ENCODE peak calls at places on chromosomes 1 and 21, in ten cellular contexts. L is colonic mucosa; R is right atrium auricular region; X is body of pancreas; Y is CD8-positive, alpha-beta memory T cell; G is HepG2; Q is aorta; D is lung; H is esophagus squamous epithelium; N is IMR-90. V is an unnamed sample.

GRCh38 chr1:172670316-172670715 is 11.4 kb downstream of the FASLG start:
- DNase-seq in Q (no peak), N (no peak), H (no peak), L (no peak), X (no peak), R (no peak), G (no peak), D (no peak), Y (no peak), V (no peak)

GRCh38 chr1:21536223-21536622 is 27.0 kb downstream of the ALPL start:
- DNase-seq in Q (no peak), R (peak; percentile 72), X (no peak), D (no peak), Y (no peak), G (no peak), N (peak; percentile 15), H (no peak), L (no peak), V (no peak)

GRCh38 chr1:44681905-44682900 is 7.7 kb downstream of the ARMH1 start:
- DNase-seq in D (no peak), G (peak; percentile 89), Q (no peak), H (no peak), X (no peak), N (no peak), L (no peak), Y (no peak), R (no peak), V (no peak)

GRCh38 chr21:34885636-34886553 is 163.2 kb downstream of the RUNX1 start:
- DNase-seq in D (no peak), L (peak; percentile 80), H (no peak), R (no peak), G (peak; percentile 55), X (no peak), N (no peak), Y (peak; percentile 34), Q (no peak), V (peak; percentile 47)

GRCh38 chr1:103275725-103276124 is 167.4 kb upstream of the COL11A1 start:
- DNase-seq in Q (no peak), Y (no peak), L (no peak), X (no peak), H (no peak), N (no peak), G (no peak), R (no peak), D (no peak), V (no peak)

GRCh38 chr1:234698624-234699023 is 88.6 kb upstream of the IRF2BP2 start:
- DNase-seq in L (no peak), R (no peak), D (no peak), X (no peak), N (no peak), Y (no peak), Q (no peak), H (no peak), G (no peak), V (no peak)

GRCh38 chr1:151069103-151069486 is 1.5 kb upstream of the GABPB2 start:
- DNase-seq in Y (no peak), N (no peak), Q (no peak), L (no peak), G (no peak), H (no peak), R (no peak), X (no peak), D (no peak), V (no peak)

GRCh38 chr1:193417945-193418744 is 231.7 kb upstream of the B3GALT2 start:
- DNase-seq in R (no peak), X (no peak), H (no peak), G (no peak), Q (no peak), D (no peak), Y (peak; percentile 46), L (no peak), N (peak; percentile 58), V (no peak)

GRCh38 chr1:197884173-197884572 is 18.3 kb upstream of the C1orf53 start:
- DNase-seq in R (no peak), Y (no peak), N (no peak), D (no peak), H (no peak), L (peak; percentile 57), G (peak; percentile 88), Q (no peak), X (peak; percentile 42), V (no peak)

GRCh38 chr1:98210064-98210463 is 289.2 kb upstream of the DPYD start:
- DNase-seq in Y (no peak), X (no peak), L (no peak), N (peak; percentile 96), Q (no peak), R (no peak), D (no peak), H (no peak), G (peak; percentile 13), V (no peak)

GRCh38 chr1:183025782-183026774 is 2.9 kb downstream of the LAMC1 start:
- DNase-seq in X (no peak), R (no peak), Y (no peak), L (no peak), G (peak; percentile 41), D (no peak), H (no peak), Q (no peak), N (peak; percentile 56), V (no peak)

GRCh38 chr1:194466706-194467105 is 1280.3 kb upstream of the B3GALT2 start:
- DNase-seq in D (no peak), X (no peak), Y (no peak), G (no peak), R (no peak), N (no peak), Q (no peak), H (no peak), L (no peak), V (no peak)

GRCh38 chr1:75785320-75785963 is 614 bp upstream of the RABGGTB start:
- DNase-seq in G (no peak), Y (no peak), D (no peak), R (no peak), L (no peak), N (no peak), H (no peak), X (no peak), Q (no peak), V (no peak)

GRCh38 chr1:51472349-51472748 is 46.7 kb downstream of the EPS15 start:
- DNase-seq in G (no peak), D (no peak), X (no peak), L (no peak), Y (no peak), Q (no peak), N (peak; percentile 35), R (no peak), H (no peak), V (no peak)

GRCh38 chr1:118335372-118335771 is 150.3 kb upstream of the SPAG17 start:
- DNase-seq in L (no peak), G (no peak), R (no peak), D (no peak), H (no peak), N (peak; percentile 27), Y (no peak), Q (no peak), X (no peak), V (no peak)

DNA sequence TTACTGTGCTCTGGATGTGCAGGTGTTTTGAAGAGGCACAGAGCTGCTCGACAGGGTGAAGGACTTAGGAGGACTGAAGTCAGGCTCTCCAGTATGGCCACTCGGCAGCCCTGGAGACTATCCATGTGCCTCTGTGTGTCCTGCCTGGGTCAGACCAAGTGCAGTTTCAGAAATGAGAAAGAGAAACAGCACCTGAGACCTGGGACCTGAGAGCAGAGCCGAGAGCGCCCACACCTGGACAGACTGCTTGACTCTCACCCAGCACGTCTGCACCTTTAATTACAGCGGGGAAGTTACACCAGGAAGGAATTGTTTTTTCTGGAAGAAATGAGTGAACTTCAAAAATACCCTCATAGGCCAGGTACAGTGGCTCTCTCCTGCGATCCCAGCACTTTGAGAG is 59.7 kb upstream of the COL6A1 start:
- DNase-seq in D (no peak), Y (no peak), L (no peak), R (no peak), Q (no peak), X (no peak), G (no peak), N (no peak), H (no peak), V (no peak)
- H3K4me1 ChIP-seq in D (no peaks in the 10 kb centered on the region), Y (peaks cover 7% of the 10 kb centered on the region), L (no peaks in the 10 kb centered on the region), R (no peaks in the 10 kb centered on the region), Q (no peaks in the 10 kb centered on the region), X (no peaks in the 10 kb centered on the region), G (no peaks in the 10 kb centered on the region), N (peaks cover 13% of the 10 kb centered on the region), H (no peaks in the 10 kb centered on the region), V (no peaks in the 10 kb centered on the region)

GRCh38 chr1:90926971-90927370 is 94.9 kb downstream of the ZNF644 start:
- DNase-seq in X (no peak), N (no peak), H (no peak), D (no peak), Y (no peak), L (no peak), Q (no peak), R (no peak), G (no peak), V (peak; percentile 91)
- H3K4me3 ChIP-seq in X (no peak overlapping the region), N (no peak overlapping the region), H (no peak overlapping the region), D (no peak overlapping the region), Y (no peak overlapping the region), L (no peak overlapping the region), Q (no peak overlapping the region), R (no peak overlapping the region), G (no peak overlapping the region), V (no peak overlapping the region)

GRCh38 chr1:236565530-236565929 is 38.8 kb downstream of the HEATR1 start:
- DNase-seq in X (no peak), L (no peak), H (no peak), R (no peak), Q (no peak), Y (no peak), N (no peak), D (no peak), G (no peak), V (no peak)
- H3K36me3 ChIP-seq in X (no peaks in the 10 kb centered on the region), L (no peaks in the 10 kb centered on the region), H (peaks cover 17% of the 10 kb centered on the region), R (peaks cover 60% of the 10 kb centered on the region), Q (peaks cover 12% of the 10 kb centered on the region), Y (peaks cover 54% of the 10 kb centered on the region), N (peaks cover 34% of the 10 kb centered on the region), D (peaks cover 40% of the 10 kb centered on the region), G (peaks cover 76% of the 10 kb centered on the region), V (peaks cover 73% of the 10 kb centered on the region)

DNA sequence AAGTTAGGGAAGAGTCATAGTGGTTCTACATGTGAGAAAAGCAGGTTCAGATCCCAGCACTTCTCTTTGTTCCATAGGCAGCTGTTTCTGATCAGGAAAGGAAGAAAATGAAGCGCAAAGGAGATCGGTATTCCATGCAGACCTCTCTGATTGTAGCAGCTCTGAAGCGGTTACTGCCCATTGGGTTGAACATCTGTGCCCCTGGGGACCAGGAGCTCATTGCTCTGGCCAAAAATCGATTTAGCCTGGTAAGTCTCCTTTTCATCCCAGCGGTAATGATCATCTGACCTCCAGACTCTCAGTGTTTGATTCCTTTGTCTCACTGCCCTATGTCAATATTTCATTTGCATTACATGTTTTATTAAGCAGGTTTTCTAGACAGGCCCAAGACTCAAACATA is 173.6 kb downstream of the ZP4 start:
- DNase-seq in Y (no peak), G (no peak), L (no peak), H (no peak), Q (no peak), X (no peak), R (no peak), N (no peak), D (no peak), V (peak; percentile 49)
- H3K4me1 ChIP-seq in Y (no peaks in the 10 kb centered on the region), G (no peaks in the 10 kb centered on the region), L (no peaks in the 10 kb centered on the region), H (no peaks in the 10 kb centered on the region), Q (no peaks in the 10 kb centered on the region), X (no peaks in the 10 kb centered on the region), R (no peaks in the 10 kb centered on the region), N (no peaks in the 10 kb centered on the region), D (peaks cover 2% of the 10 kb centered on the region), V (peaks cover 16% of the 10 kb centered on the region)

GRCh38 chr1:64263335-64263734 is 59.9 kb downstream of the UBE2U start:
- DNase-seq in N (no peak), L (no peak), D (no peak), Y (no peak), H (no peak), G (no peak), X (no peak), R (no peak), Q (no peak), V (no peak)
- H3K4me3 ChIP-seq in N (no peak overlapping the region), L (no peak overlapping the region), D (no peak overlapping the region), Y (no peak overlapping the region), H (no peak overlapping the region), G (no peak overlapping the region), X (no peak overlapping the region), R (no peak overlapping the region), Q (no peak overlapping the region), V (no peak overlapping the region)